ENCODE peak calls at places on chromosomes 7 and 10, in eight cellular contexts. N, E, Y, L, X, R, S and K are unnamed samples.

GRCh38 chr7:50310361-50310760 is 5.8 kb downstream of the IKZF1 start:
- DNase-seq in N (no peak), E (no peak), Y (peak; percentile 61), L (no peak), X (no peak), R (no peak), S (no peak), K (no peak)

GRCh38 chr7:131652934-131653333 is 96.5 kb upstream of the PODXL start:
- DNase-seq in N (no peak), E (no peak), Y (no peak), L (no peak), X (no peak), R (no peak), S (no peak), K (no peak)

GRCh38 chr7:18974803-18975202 is 142.6 kb downstream of the TWIST1 start:
- DNase-seq in N (no peak), E (no peak), Y (no peak), L (peak; percentile 21), X (no peak), R (no peak), S (no peak), K (no peak)

GRCh38 chr7:88452648-88453047 is 146.0 kb upstream of the STEAP4 start:
- DNase-seq in N (no peak), E (no peak), Y (no peak), L (no peak), X (peak; percentile 4), R (no peak), S (no peak), K (no peak)

GRCh38 chr7:68699090-68699711 is 899.1 kb upstream of the AUTS2 start:
- DNase-seq in N (no peak), E (peak; percentile 56), Y (no peak), L (peak; percentile 92), X (no peak), R (no peak), S (no peak), K (no peak)

GRCh38 chr7:2621948-2622640 is 9.7 kb upstream of the TTYH3 start:
- DNase-seq in N (no peak), E (peak; percentile 10), Y (no peak), L (no peak), X (no peak), R (peak; percentile 28), S (peak; percentile 47), K (no peak)

GRCh38 chr7:40221836-40222235 is 87.0 kb downstream of the SUGCT start:
- DNase-seq in N (no peak), E (peak; percentile 89), Y (no peak), L (peak; percentile 93), X (no peak), R (no peak), S (no peak), K (no peak)

GRCh38 chr7:26724795-26725194 is 139.6 kb downstream of the SKAP2 start:
- DNase-seq in N (no peak), E (no peak), Y (no peak), L (no peak), X (no peak), R (no peak), S (no peak), K (no peak)

GRCh38 chr10:58992830-58993460 is 183.5 kb upstream of the PHYHIPL start:
- DNase-seq in N (no peak), E (no peak), Y (no peak), L (no peak), X (no peak), R (no peak), S (no peak), K (no peak)

GRCh38 chr7:29343379-29343778 is 148.8 kb downstream of the CHN2 start:
- DNase-seq in N (no peak), E (no peak), Y (peak; percentile 16), L (no peak), X (no peak), R (no peak), S (no peak), K (no peak)

GRCh38 chr10:104309980-104310978 is 28.0 kb downstream of the ITPRIP start:
- DNase-seq in N (no peak), E (peak; percentile 94), Y (no peak), L (no peak), X (no peak), R (no peak), S (no peak), K (no peak)